ENCODE peak calls at places on chromosomes 5 and 9, in six cellular contexts. M is GM12878, Y is IMR-90, R is A549, D is HepG2, U is SK-N-SH. I is an unnamed sample.
A peak's percentile ranks its signal among the peaks of the same experiment; 100 is the strongest.

GRCh38 chr5:96079075-96079474 is 117.4 kb upstream of the ELL2 start:
- DNase-seq in M (no peak), Y (peak; percentile 97), R (peak; percentile 58), D (peak; percentile 35), U (no peak), I (no peak)

GRCh38 chr5:63596254-63596653 is 366.0 kb downstream of the HTR1A start:
- DNase-seq in M (no peak), Y (no peak), R (no peak), D (no peak), U (no peak), I (no peak)

GRCh38 chr9:72883867-72884266 is 69.0 kb downstream of the ALDH1A1 start:
- DNase-seq in M (no peak), Y (no peak), R (no peak), D (no peak), U (no peak), I (no peak)

GRCh38 chr9:2243666-2244555 is 228.8 kb downstream of the SMARCA2 start:
- DNase-seq in M (no peak), Y (no peak), R (no peak), D (no peak), U (no peak), I (no peak)

GRCh38 chr9:129910628-129911567 is 75.6 kb downstream of the USP20 start:
- DNase-seq in M (no peak), Y (peak; percentile 100), R (peak; percentile 60), D (no peak), U (no peak), I (peak; percentile 94)

GRCh38 chr5:148817606-148818005 is 8.8 kb upstream of the ADRB2 start:
- DNase-seq in M (no peak), Y (no peak), R (no peak), D (no peak), U (no peak), I (no peak)

GRCh38 chr9:126171641-126172040 is 155.0 kb upstream of the MVB12B start:
- DNase-seq in M (no peak), Y (no peak), R (no peak), D (no peak), U (no peak), I (no peak)

GRCh38 chr5:169978744-169979143 is 1.6 kb downstream of the INSYN2B start:
- DNase-seq in M (no peak), Y (no peak), R (no peak), D (no peak), U (no peak), I (no peak)

GRCh38 chr9:1939926-1940368 is 75.2 kb upstream of the SMARCA2 start:
- DNase-seq in M (peak; percentile 82), Y (peak; percentile 1), R (peak; percentile 17), D (peak; percentile 12), U (peak; percentile 54), I (no peak)

GRCh38 chr5:32030686-32031478 is 143.2 kb downstream of the GOLPH3 start:
- DNase-seq in M (no peak), Y (peak; percentile 32), R (no peak), D (no peak), U (no peak), I (no peak)

GRCh38 chr9:83285836-83286235 is 222.9 kb upstream of the RASEF start:
- DNase-seq in M (no peak), Y (no peak), R (no peak), D (no peak), U (no peak), I (no peak)

GRCh38 chr9:87135074-87135473 is 187.8 kb upstream of the GAS1 start:
- DNase-seq in M (no peak), Y (no peak), R (no peak), D (no peak), U (no peak), I (no peak)

GRCh38 chr5:155728857-155729683 is 597.9 kb upstream of the SGCD start:
- DNase-seq in M (no peak), Y (no peak), R (no peak), D (no peak), U (peak; percentile 25), I (no peak)
- TF ChIP-seq SMC3 in M (no peak), Y (no peak), R (no peak), D (no peak), U (no peak), I (no peak)

DNA sequence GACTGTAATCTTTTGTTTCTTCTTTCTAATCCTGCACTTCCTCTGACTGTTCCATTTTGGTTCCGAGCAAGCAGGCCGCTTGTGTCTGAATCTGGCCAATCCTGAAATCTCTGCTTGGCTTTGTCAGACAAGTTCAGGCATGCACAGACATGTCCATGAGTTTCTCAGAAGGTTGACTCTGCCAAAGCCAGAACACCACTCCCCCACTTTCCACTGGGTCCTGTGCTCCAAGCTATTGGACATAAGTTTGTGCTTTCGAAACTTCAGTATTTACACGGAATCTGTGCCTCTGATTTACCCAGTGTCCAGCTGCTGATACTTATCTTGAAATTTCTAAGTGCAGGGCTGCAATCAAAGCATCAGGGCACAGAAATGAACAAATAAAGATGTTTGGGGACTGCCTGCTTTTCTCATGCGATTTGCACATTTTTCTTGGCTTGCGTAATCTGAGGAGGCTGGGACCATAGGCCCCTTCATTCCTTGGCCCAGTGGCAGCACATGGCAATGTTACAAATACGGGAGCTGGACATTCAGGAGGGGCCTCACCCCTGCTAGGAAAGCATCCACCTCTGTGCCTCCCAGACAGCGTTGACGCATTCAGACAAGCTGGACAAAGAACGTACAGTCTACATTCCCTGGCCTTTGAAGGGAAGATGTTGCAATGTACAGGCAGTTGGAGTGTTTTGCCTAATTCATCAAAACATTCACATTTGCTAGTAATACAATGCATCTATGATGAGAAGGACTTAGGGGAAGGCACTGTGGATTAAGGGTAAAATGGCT is 209.2 kb upstream of the PAPPA start:
- DNase-seq in M (no peak), Y (peak; percentile 100), R (peak; percentile 88), D (peak; percentile 99), U (no peak), I (no peak)
- TF ChIP-seq SMC3 in M (no peak), Y (no peak), R (peak; percentile 86), D (peak; percentile 28), U (peak; percentile 3), I (no peak)

DNA sequence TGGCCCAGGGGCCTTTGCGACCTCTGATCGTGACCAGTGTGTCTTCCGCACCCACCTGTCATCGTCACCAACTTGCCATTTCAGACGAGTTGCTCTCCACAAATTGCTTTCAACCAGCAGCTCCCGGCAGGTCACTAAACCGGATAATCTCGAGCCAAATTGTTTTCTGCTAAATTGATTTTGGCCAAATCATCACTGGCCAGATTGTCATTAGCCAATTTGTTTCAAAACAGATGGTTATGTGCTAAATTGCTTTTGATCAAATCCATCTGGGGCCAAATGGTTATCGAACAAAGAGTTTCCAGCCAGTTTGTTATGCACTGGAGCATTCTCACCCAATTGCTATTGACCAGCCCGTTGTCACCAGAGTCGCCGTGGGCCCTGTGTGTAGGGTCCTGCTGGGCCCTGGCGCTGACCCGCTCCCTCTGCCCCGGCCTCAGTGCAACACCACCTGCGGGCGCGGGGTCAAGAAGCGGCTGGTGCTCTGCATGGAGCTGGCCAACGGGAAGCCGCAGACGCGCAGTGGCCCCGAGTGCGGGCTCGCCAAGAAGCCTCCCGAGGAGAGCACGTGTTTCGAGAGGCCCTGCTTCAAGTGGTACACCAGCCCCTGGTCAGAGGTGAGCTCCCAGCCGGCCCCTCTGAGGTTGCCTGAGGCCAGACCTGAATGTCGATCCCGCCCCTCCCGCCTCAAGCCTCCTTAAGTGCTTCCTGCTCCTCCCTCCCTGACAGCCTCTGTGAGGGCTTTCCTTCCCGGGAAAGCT is 35.6 kb downstream of the ADAMTSL2 start:
- DNase-seq in M (no peak), Y (no peak), R (no peak), D (no peak), U (peak; percentile 65), I (no peak)
- TF ChIP-seq SMC3 in M (no peak), Y (no peak), R (no peak), D (no peak), U (no peak), I (no peak)

GRCh38 chr5:17186271-17186670 is 31.2 kb upstream of the BASP1 start:
- DNase-seq in M (no peak), Y (peak; percentile 37), R (no peak), D (no peak), U (no peak), I (no peak)

GRCh38 chr5:17187401-17187800 is 30.0 kb upstream of the BASP1 start:
- DNase-seq in M (no peak), Y (peak; percentile 82), R (no peak), D (no peak), U (no peak), I (no peak)

GRCh38 chr5:17184596-17184995 is 32.8 kb upstream of the BASP1 start:
- DNase-seq in M (no peak), Y (peak; percentile 80), R (no peak), D (no peak), U (no peak), I (no peak)

GRCh38 chr5:17185349-17185748 is 32.1 kb upstream of the BASP1 start:
- DNase-seq in M (no peak), Y (no peak), R (no peak), D (no peak), U (no peak), I (no peak)

DNA sequence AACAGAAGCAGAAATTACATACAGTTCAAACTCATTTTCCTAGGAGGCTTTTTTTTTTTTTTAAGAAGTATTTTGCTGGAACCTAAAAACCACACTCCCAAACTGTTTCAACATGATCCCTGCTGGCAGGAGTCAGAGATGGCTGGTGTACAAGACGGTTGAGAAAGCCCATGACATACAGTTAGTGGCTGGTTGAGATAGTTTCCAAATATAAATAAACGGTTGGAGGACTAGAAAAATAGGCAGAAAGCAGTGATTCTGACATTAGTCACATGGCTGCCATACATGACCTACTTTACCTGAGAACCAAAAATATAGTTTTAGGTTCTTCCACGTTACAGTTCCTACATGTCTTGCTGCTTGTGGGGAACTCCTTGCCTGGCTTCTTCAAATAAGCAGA is 31.7 kb upstream of the BASP1 start:
- DNase-seq in M (no peak), Y (peak; percentile 98), R (no peak), D (no peak), U (no peak), I (no peak)
- TF ChIP-seq SMC3 in M (no peak), Y (peak; percentile 11), R (no peak), D (no peak), U (no peak), I (no peak)

DNA sequence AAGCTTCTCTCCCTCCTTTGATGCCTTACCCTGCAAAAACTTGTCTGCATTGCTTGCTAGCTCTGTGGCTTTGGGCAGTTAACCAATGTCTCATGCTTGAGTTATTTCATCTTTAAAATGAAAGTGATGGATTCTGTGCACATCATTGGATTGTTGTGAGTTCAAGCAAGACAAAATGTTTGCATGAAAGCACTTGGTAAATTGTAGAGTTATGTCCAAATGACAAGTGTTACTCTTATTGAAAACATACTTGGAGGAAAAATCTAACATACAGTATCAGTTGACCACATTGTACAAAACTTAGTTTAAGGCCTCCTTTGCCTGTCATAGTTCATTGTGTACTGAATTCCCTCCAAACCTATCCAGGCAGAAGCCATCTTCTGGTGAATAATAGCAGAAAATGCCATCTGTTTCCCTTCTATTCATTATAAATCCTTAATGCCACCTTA is 30.0 kb downstream of the TGFBR1 start:
- DNase-seq in M (peak; percentile 36), Y (peak; percentile 78), R (no peak), D (no peak), U (no peak), I (no peak)
- TF ChIP-seq SMC3 in M (no peak), Y (no peak), R (no peak), D (no peak), U (no peak), I (no peak)

GRCh38 chr5:4523038-4523437 is 617.1 kb upstream of the ADAMTS16 start:
- DNase-seq in M (no peak), Y (no peak), R (no peak), D (no peak), U (no peak), I (no peak)
- TF ChIP-seq SMC3 in M (no peak), Y (no peak), R (no peak), D (no peak), U (no peak), I (no peak)

I was measured in K562.